ENCODE peak calls at places on chromosomes 7 and 10, in eight cellular contexts. P is choroid plexus epithelial cell; H is right lobe of liver; F is brain microvascular endothelial cell; B is CD8-positive, alpha-beta T cell; Z is IMR-90; W is fibroblast of pulmonary artery; R is pancreas. Y is an unnamed sample.
A peak's percentile ranks its signal among the peaks of the same experiment; 100 is the strongest.

GRCh38 chr7:67489881-67490280 is 493.2 kb downstream of the TYW1 start:
- DNase-seq in P (no peak), H (no peak), F (no peak), B (no peak), Z (no peak), W (no peak), R (no peak), Y (no peak)

GRCh38 chr10:98296514-98296913 is 28.5 kb upstream of the LOXL4 start:
- DNase-seq in P (peak; percentile 65), H (no peak), F (no peak), B (no peak), Z (peak; percentile 39), W (no peak), R (no peak), Y (peak; percentile 4)

GRCh38 chr7:31926991-31927584 is 143.1 kb downstream of the PDE1C start:
- DNase-seq in P (no peak), H (no peak), F (no peak), B (no peak), Z (no peak), W (no peak), R (no peak), Y (no peak)

GRCh38 chr7:97971120-97971989 is 18.6 kb downstream of the OCM2 start:
- DNase-seq in P (peak; percentile 23), H (no peak), F (peak; percentile 18), B (no peak), Z (peak; percentile 13), W (peak; percentile 35), R (no peak), Y (peak; percentile 33)

GRCh38 chr10:117674641-117675040 is 132.1 kb downstream of the EMX2 start:
- DNase-seq in P (no peak), H (no peak), F (no peak), B (no peak), Z (no peak), W (no peak), R (no peak), Y (no peak)

GRCh38 chr7:14054125-14054524 is 64.7 kb upstream of the ETV1 start:
- DNase-seq in P (no peak), H (no peak), F (no peak), B (no peak), Z (no peak), W (no peak), R (no peak), Y (no peak)

GRCh38 chr7:124369310-124369709 is 336.4 kb upstream of the TMEM229A start:
- DNase-seq in P (no peak), H (no peak), F (no peak), B (no peak), Z (no peak), W (no peak), R (no peak), Y (no peak)

GRCh38 chr10:44982114-44982460 is 3.5 kb upstream of the DEPP1 start:
- DNase-seq in P (no peak), H (peak; percentile 74), F (peak; percentile 21), B (no peak), Z (no peak), W (peak; percentile 21), R (no peak), Y (peak; percentile 20)

GRCh38 chr10:34565934-34566333 is 249.2 kb downstream of the PARD3 start:
- DNase-seq in P (peak; percentile 31), H (peak; percentile 29), F (peak; percentile 37), B (no peak), Z (peak; percentile 25), W (peak; percentile 43), R (no peak), Y (peak; percentile 33)

GRCh38 chr10:100654835-100655759 is 90.3 kb upstream of the PAX2 start:
- DNase-seq in P (no peak), H (no peak), F (no peak), B (no peak), Z (no peak), W (no peak), R (no peak), Y (no peak)

GRCh38 chr7:66503036-66503370 is 125.7 kb upstream of the KCTD7 start:
- DNase-seq in P (no peak), H (no peak), F (no peak), B (no peak), Z (no peak), W (no peak), R (no peak), Y (no peak)

GRCh38 chr7:128032605-128033235 is 1.5 kb upstream of the LRRC4 start:
- DNase-seq in P (peak; percentile 32), H (peak; percentile 33), F (no peak), B (no peak), Z (peak; percentile 28), W (no peak), R (no peak), Y (no peak)

GRCh38 chr10:14876764-14877163 is 1.9 kb upstream of the SUV39H2 start:
- DNase-seq in P (no peak), H (no peak), F (no peak), B (no peak), Z (no peak), W (no peak), R (no peak), Y (peak; percentile 28)

GRCh38 chr7:158811461-158811860 is 17.8 kb downstream of the ESYT2 start:
- DNase-seq in P (peak; percentile 92), H (no peak), F (peak; percentile 65), B (peak; percentile 43), Z (peak; percentile 63), W (peak; percentile 79), R (no peak), Y (peak; percentile 77)

GRCh38 chr10:70122742-70123141 is 9.9 kb downstream of the AIFM2 start:
- DNase-seq in P (peak; percentile 43), H (no peak), F (no peak), B (no peak), Z (peak; percentile 21), W (peak; percentile 29), R (no peak), Y (no peak)

GRCh38 chr10:92690211-92691041 is 671 bp downstream of the HHEX start:
- DNase-seq in P (peak; percentile 75), H (peak; percentile 78), F (peak; percentile 47), B (peak; percentile 65), Z (peak; percentile 69), W (peak; percentile 72), R (peak; percentile 82), Y (peak; percentile 62)

GRCh38 chr10:124612611-124613498 is 131.3 kb downstream of the FAM53B start:
- DNase-seq in P (peak; percentile 43), H (no peak), F (peak; percentile 18), B (peak; percentile 35), Z (peak; percentile 15), W (peak; percentile 37), R (no peak), Y (peak; percentile 59)

GRCh38 chr10:63137306-63137705 is 4.2 kb downstream of the NRBF2 start:
- DNase-seq in P (peak; percentile 96), H (peak; percentile 41), F (peak; percentile 44), B (no peak), Z (peak; percentile 69), W (peak; percentile 60), R (no peak), Y (peak; percentile 59)

GRCh38 chr10:95445837-95446347 is 115.3 kb downstream of the SORBS1 start:
- DNase-seq in P (peak; percentile 77), H (peak; percentile 41), F (peak; percentile 58), B (peak; percentile 28), Z (peak; percentile 69), W (peak; percentile 84), R (no peak), Y (peak; percentile 84)

DNA sequence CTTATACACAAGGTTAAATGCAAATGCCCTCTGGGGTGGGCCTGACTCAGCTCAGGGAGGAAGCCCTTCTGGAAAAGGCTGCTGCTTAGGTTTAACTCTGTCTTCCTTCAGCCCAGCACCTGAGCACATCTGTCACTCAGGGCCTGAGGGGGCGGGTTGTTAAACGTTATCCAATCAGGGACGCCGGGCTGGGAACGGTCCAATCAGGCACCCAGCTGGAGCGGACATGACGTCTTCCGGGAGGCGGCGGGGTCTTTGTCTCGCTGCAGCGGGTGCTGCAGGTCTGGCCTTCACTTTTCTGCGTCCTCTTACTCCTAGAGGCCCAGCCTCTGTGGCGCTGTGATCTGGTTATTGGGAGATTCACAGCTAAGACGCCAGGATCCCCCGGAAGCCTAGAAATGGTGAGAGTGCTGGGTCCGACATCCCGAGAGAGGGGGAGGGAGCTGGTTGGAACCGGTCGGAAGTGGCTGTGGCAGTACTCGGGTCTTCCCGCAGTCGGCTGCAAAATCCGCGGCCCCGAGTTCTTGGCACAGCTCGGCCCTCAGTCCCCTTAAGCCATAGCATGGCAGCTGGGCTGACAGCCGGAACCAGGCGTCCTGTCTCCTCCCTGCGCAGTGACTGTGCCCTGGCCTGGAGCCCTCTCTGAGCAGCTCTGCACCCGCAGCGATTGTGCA is at the start of gene ZNF138:
- DNase-seq in P (peak; percentile 96), H (peak; percentile 95), F (peak; percentile 97), B (peak; percentile 95), Z (peak; percentile 91), W (peak; percentile 94), R (peak; percentile 93), Y (peak; percentile 95)
- TF ChIP-seq CTCF in P (no peak), H (no peak), F (peak; percentile 24), B (no peak), Z (no peak), W (no peak), R (no peak), Y (no peak)

DNA sequence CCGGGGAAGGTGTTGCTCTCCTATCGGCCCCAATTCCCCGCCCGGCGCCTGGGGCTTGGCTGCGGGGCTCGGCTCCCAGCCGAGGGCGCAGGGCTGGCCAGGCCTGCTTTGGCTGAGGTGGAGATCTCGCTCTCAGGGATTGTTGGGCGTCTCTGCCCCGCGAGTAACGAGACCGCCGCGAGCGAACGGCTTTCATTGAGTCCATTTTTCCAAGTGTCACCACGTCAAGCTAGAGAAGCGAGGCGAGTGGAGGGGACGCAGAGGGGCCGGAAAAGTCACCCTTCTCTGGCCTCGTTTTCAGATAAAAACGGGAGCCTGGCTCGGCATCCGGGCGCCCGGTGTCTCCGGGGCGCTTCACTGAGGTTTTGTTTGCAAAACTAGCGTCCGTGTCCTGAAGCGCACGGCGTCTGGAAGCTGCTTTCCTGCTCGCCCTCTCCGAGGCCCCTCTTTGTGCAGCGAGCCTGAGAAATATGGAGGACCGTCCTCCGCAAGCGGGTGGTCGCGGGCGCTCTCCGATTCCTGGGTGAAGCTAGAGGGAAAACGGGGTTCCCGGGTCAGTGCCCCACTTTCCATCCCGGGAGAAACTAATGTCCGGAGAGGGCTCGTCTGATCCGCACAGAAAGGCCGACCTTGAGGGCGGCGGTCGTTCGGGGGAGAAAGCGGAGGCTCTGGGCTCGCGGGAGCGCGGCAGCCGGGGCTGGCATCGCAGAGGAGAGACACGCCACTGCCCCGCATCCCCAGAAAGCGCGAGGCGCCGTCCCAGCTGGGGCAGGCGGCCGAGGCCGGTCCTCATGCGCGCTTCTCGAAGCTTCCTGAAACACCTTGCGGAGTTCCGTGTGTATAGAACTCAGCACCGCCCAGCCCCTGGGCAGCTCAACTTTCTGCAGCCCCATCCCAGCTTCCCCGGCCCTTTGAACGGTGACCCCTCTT is 3.5 kb upstream of the EN2 start:
- DNase-seq in P (no peak), H (no peak), F (no peak), B (no peak), Z (no peak), W (no peak), R (no peak), Y (no peak)
- H3K4me3 ChIP-seq in P (no peak overlapping the region), H (no peak overlapping the region), F (no peak overlapping the region), B (no peak overlapping the region), Z (no peak overlapping the region), W (no peak overlapping the region), R (peak overlapping the region; percentile 21), Y (no peak overlapping the region)

GRCh38 chr7:130141161-130141857 is 63.9 kb downstream of the TMEM209 start:
- DNase-seq in P (peak; percentile 86), H (peak; percentile 46), F (peak; percentile 69), B (peak; percentile 47), Z (peak; percentile 73), W (peak; percentile 82), R (peak; percentile 82), Y (peak; percentile 72)
- TF ChIP-seq CTCF in P (no peak), H (no peak), F (peak; percentile 17), B (no peak), Z (no peak), W (no peak), R (no peak), Y (no peak)

GRCh38 chr7:30598121-30598876 is 3.6 kb downstream of the GARS1 start:
- DNase-seq in P (peak; percentile 72), H (no peak), F (no peak), B (no peak), Z (peak; percentile 16), W (peak; percentile 38), R (no peak), Y (no peak)
- H3K4me3 ChIP-seq in P (peak overlapping the region; percentile 17), H (no peak overlapping the region), F (no peak overlapping the region), B (no peak overlapping the region), Z (no peak overlapping the region), W (peak overlapping the region; percentile 97), R (no peak overlapping the region), Y (peak overlapping the region; percentile 79)

Y was measured in cardiac fibroblast.